ENCODE peak calls at places on chromosome 22, in four cellular contexts. L is GM12891, C is GM12878, V is K562. Z is an unnamed sample.

GRCh38 chr22:43992331-43992821 is 31.7 kb upstream of the PARVB start:
- DNase-seq in L (no peak), C (no peak), V (no peak), Z (no peak)

GRCh38 chr22:30881361-30882180 is 87.0 kb downstream of the MORC2 start:
- DNase-seq in V (peak; percentile 92), L (no peak), C (no peak), Z (no peak)

GRCh38 chr22:19085233-19086043 is 36.8 kb downstream of the DGCR2 start:
- DNase-seq in C (peak; percentile 43), V (peak; percentile 71), L (peak; percentile 51), Z (peak; percentile 89)

GRCh38 chr22:39818050-39818449 is 75.5 kb downstream of the ENTHD1 start:
- DNase-seq in C (no peak), L (no peak), V (peak; percentile 72), Z (no peak)

GRCh38 chr22:35893698-35894097 is 134.9 kb downstream of the RBFOX2 start:
- DNase-seq in L (no peak), V (no peak), C (no peak), Z (no peak)

GRCh38 chr22:39545310-39546063 is 12.9 kb upstream of the RPS19BP1 start:
- DNase-seq in C (no peak), L (no peak), V (peak; percentile 66), Z (peak; percentile 18)

GRCh38 chr22:24894220-24894975 is 52.1 kb downstream of the LHFPL7 start:
- DNase-seq in V (peak; percentile 22), L (no peak), C (no peak), Z (peak; percentile 69)

GRCh38 chr22:28402539-28402938 is 277.1 kb downstream of the TTC28 start:
- DNase-seq in L (peak; percentile 7), V (no peak), C (peak; percentile 24), Z (no peak)

GRCh38 chr22:48802576-48802975 is 1025.1 kb downstream of the BRD1 start:
- DNase-seq in L (no peak), C (no peak), V (no peak), Z (no peak)

GRCh38 chr22:48805516-48805915 is 1022.2 kb downstream of the BRD1 start:
- DNase-seq in L (no peak), C (no peak), V (no peak), Z (no peak)

GRCh38 chr22:48804811-48805301 is 1022.8 kb downstream of the BRD1 start:
- DNase-seq in C (no peak), L (no peak), V (no peak), Z (no peak)

GRCh38 chr22:48803171-48803992 is 1024.3 kb downstream of the BRD1 start:
- DNase-seq in V (no peak), L (no peak), C (no peak), Z (no peak)

DNA sequence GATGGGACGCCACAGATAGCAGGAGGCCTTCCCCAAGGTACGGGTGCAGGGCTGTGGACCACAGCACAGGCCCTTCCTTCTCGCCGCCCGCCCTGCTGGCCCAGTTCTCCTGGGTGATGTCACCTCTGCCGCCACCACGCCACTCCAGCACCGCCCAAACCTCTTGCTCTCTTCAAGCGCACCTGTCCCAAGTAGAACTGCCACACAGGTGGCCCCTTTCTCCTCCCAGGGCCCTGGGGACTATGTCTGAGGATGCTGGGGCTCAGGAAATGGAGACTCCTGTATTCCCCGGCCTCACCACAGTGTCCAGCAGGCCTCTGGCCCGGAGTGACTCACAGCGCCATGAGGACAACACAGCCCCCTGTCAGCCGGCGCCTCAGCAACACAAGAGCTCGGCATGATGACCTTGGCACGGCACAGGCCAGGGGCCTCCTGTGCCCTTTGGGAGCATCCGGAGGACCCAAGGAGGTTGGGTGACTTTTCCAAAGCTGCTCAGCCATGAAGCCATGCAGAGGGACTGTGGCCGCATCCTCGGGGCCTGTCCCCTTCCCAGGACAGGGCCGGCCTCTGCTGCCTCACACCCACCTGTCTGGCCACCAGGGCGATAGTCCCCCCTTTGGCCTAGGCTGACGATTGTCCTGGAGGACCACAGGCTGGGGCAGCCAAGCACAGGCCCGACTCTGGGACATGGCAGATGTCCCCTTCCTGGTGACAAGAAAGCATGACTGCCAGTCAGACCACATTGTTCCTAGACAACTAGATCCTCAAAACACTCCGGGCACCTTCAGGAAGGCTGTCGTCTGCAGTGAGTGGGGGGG is 1023.5 kb downstream of the BRD1 start:
- DNase-seq in V (no peak), C (no peak), L (no peak), Z (no peak)
- TF ChIP-seq SPI1 in V (no peak), C (no peak), L (no peak), Z (no peak)

GRCh38 chr22:17576475-17576874 is 13.2 kb downstream of the SLC25A18 start:
- DNase-seq in C (no peak), L (no peak), V (peak; percentile 32), Z (no peak)

GRCh38 chr22:17579535-17579981 is 16.3 kb downstream of the SLC25A18 start:
- DNase-seq in L (no peak), C (no peak), V (no peak), Z (no peak)

GRCh38 chr22:17580461-17581031 is 17.2 kb downstream of the SLC25A18 start:
- DNase-seq in L (no peak), C (no peak), V (no peak), Z (no peak)

GRCh38 chr22:17575681-17576080 is 12.4 kb downstream of the SLC25A18 start:
- DNase-seq in L (no peak), C (no peak), V (no peak), Z (no peak)

DNA sequence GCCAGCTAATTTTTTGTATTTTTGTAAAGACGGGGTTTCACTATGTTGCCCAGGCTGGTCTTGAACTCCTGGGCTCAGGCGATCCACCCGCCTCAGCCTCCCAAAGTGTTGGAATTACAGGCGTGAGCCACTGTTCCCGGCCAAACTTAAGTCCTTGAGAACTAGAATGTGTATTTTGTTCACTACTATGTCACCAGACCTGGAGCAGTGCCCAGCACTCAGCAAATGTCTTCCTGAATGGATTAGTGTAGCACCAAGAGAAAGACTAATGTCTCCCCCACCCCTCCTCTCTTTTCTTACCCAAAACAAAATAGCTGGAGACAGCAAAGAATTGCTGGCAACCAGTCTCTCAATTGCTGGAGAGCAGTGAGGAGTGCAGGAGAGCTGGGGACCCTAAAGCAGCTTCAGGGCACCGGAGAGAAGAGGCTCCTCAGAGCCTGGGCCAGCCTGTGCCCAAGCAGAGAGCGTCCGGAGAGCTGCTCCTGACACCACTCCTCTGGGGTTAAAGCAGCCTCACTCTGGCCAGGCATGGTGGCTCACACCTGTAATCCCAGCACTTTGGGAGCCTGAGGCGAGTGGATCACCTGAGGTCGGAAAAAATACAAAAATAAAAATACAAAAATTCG is 14.9 kb downstream of the SLC25A18 start:
- DNase-seq in L (no peak), V (no peak), C (no peak), Z (no peak)
- TF ChIP-seq SPI1 in L (no peak), V (no peak), C (no peak), Z (no peak)

GRCh38 chr22:45490836-45491235 is 11.8 kb upstream of the FBLN1 start:
- DNase-seq in L (no peak), C (no peak), V (no peak), Z (no peak)
- TF ChIP-seq SPI1 in L (no peak), C (no peak), V (no peak), Z (no peak)

DNA sequence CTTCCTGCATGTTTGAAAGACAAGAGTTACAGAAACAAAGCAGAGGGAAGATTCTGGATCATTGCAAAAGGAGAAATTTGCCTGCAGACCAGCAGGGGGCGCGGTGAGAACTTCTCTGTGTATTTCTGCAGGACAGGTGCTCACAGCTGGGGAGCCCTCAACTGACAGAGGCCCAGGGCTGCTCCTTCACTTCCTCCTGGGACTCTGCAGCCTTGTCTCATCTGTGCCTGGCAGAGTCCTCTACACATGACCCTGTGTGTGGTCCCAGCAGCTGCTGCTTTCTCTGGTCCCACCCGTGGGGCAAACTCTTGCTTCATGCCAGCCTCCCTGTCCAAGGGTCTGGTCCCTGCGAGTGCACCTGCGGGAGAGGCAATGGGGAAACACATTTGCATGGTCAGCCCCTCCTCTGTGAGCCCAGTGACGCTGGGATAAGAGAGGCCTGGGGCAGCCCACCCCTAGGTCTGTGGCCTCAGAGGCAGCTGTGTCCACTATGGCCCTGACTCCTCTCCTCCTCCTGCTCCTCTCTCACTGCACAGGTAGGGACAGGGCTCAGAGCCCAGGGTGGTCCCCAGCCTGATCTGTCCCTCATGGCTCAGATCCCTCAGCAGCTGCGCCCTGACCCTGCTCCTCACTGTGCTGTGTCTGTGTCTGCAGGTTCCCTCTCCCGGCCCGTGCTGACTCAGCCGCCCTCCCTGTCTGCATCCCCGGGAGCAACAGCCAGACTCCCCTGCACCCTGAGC is 43.2 kb upstream of the VPREB1 start:
- DNase-seq in V (peak; percentile 91), C (no peak), L (peak; percentile 53), Z (no peak)
- TF ChIP-seq SPI1 in V (no peak), C (no peak), L (peak; percentile 49), Z (no peak)

GRCh38 chr22:42773161-42773560 is 52.5 kb upstream of the A4GALT start:
- DNase-seq in C (no peak), L (no peak), V (no peak), Z (no peak)

GRCh38 chr22:42769574-42770447 is 49.1 kb upstream of the A4GALT start:
- DNase-seq in L (peak; percentile 83), V (peak; percentile 50), C (peak; percentile 44), Z (peak; percentile 65)

GRCh38 chr22:42770941-42771647 is 50.4 kb upstream of the A4GALT start:
- DNase-seq in L (no peak), V (no peak), C (no peak), Z (no peak)

GRCh38 chr22:42770448-42770726 is 49.7 kb upstream of the A4GALT start:
- DNase-seq in C (no peak), V (no peak), L (no peak), Z (no peak)

DNA sequence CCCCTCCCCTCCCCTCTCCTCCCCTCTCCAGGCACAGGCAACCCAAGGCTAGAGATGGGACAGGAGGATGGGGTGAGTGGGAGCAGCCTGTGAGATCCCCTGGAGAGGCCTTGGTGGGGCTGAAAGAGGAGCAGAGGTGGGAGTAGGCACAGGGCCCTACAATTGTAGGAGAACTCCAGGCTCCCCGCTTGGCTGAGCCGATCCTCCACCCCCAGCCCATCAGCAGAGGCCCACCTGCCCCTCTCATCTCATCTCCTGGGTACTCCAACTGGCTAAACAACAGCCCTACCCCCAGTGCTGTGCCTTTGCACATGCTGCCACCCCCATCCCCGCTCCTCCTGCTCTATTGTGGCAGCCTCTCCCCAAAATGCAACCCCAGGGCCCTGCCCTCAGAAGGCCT is 52.0 kb upstream of the A4GALT start:
- DNase-seq in C (no peak), L (no peak), V (no peak), Z (no peak)
- TF ChIP-seq SPI1 in C (no peak), L (no peak), V (no peak), Z (no peak)

DNA sequence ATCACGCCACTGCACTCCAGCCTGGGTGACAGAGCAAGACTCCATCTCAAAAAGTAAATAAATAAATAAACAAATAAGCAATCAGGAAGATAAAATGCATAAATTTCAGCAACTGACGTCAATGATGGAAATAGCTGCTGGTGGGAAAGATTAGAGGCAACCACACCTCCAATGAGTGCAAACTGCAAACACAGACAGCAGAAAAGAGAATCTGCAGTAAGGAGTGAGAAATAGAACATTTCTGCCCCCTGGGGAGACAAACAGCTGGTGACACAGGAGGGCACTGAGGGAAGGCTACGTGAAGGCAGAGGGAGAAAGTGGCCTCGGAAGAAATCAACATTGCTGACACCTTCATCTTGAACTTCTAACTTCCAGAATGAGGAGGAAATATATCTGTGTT is 6.5 kb downstream of the PI4KA start:
- DNase-seq in C (no peak), V (peak; percentile 66), L (no peak), Z (no peak)
- TF ChIP-seq SPI1 in C (no peak), V (no peak), L (no peak), Z (no peak)

Z was measured in HL-60.